ENCODE peak calls at places on chromosome 22, in five cellular contexts. J, F, L, K and H are unnamed samples.

GRCh38 chr22:47164514-47165337 is 402.3 kb downstream of the TBC1D22A start:
- DNase-seq in J (no peak), F (no peak), L (no peak), K (no peak), H (no peak)

GRCh38 chr22:34160117-34160758 is 240.0 kb upstream of the LARGE1 start:
- DNase-seq in J (no peak), F (no peak), L (no peak), K (no peak), H (no peak)

GRCh38 chr22:37803195-37803635 is 4.5 kb upstream of the GCAT start:
- DNase-seq in J (no peak), F (no peak), L (no peak), K (no peak), H (no peak)

GRCh38 chr22:38490915-38491314 is 15.2 kb downstream of the DDX17 start:
- DNase-seq in J (peak), F (peak), L (peak), K (no peak), H (peak)

GRCh38 chr22:23402275-23403151 is 177.6 kb downstream of the IGLL1 start:
- DNase-seq in J (peak), F (peak), L (no peak), K (peak), H (no peak)

GRCh38 chr22:49585695-49586243 is 241.9 kb downstream of the BRD1 start:
- DNase-seq in J (no peak), F (no peak), L (no peak), K (no peak), H (no peak)

GRCh38 chr22:37777122-37777687 is 30.5 kb upstream of the GCAT start:
- DNase-seq in J (peak), F (peak), L (no peak), K (no peak), H (peak)

GRCh38 chr22:28978158-28978557 is 83.5 kb downstream of the C22orf31 start:
- DNase-seq in J (peak), F (peak), L (peak), K (peak), H (no peak)

GRCh38 chr22:23678133-23678532 is 12.7 kb upstream of the RGL4 start:
- DNase-seq in J (no peak), F (no peak), L (no peak), K (no peak), H (no peak)

GRCh38 chr22:26597026-26597425 is 7.1 kb upstream of the TPST2 start:
- DNase-seq in J (no peak), F (no peak), L (no peak), K (no peak), H (no peak)

GRCh38 chr22:39185601-39186012 is 33.1 kb upstream of the CBX7 start:
- DNase-seq in J (no peak), F (no peak), L (peak), K (no peak), H (no peak)

GRCh38 chr22:34395370-34395769 is 475.1 kb upstream of the LARGE1 start:
- DNase-seq in J (no peak), F (no peak), L (no peak), K (no peak), H (no peak)

DNA sequence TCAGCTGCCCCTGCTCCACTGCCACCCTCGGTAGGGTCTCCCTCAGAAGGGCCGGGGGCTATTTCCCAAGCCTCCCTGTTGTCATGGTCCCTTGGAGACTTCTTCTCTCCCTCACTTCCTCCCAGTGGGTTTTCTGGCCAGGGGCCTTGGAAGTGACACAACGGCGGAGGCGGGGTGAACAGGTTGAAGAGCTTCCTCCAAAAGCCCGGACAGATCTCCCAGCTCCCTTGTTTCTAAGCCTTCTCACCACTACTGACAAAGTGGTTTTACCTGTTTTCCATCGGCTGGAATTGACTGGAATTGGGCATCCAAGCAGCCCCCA is 14.5 kb downstream of the MYH9 start:
- DNase-seq in J (no peak), F (no peak), L (peak), K (no peak), H (no peak)
- H3K4me3 ChIP-seq in J (no peak), F (no peak), L (peak), K (no peak), H (no peak)

GRCh38 chr22:19718255-19719054 is 4.2 kb downstream of the SEPTIN5 start:
- DNase-seq in J (no peak), F (no peak), L (no peak), K (no peak), H (no peak)
- TF ChIP-seq CTCF in J (no peak), F (no peak), L (peak), K (peak), H (no peak)

GRCh38 chr22:45155050-45155840 is 8.5 kb upstream of the NUP50 start:
- DNase-seq in J (no peak), F (peak), L (no peak), K (no peak), H (no peak)

GRCh38 chr22:45157907-45158306 is 5.8 kb upstream of the NUP50 start:
- DNase-seq in J (no peak), F (no peak), L (no peak), K (no peak), H (no peak)

GRCh38 chr22:45150139-45150538 is 13.6 kb upstream of the NUP50 start:
- DNase-seq in J (no peak), F (no peak), L (no peak), K (no peak), H (no peak)

GRCh38 chr22:45151503-45151902 is 12.2 kb upstream of the NUP50 start:
- DNase-seq in J (no peak), F (no peak), L (no peak), K (no peak), H (no peak)

GRCh38 chr22:45154383-45154782 is 9.3 kb upstream of the NUP50 start:
- DNase-seq in J (peak), F (no peak), L (no peak), K (no peak), H (no peak)
- H3K4me3 ChIP-seq in J (no peak), F (no peak), L (no peak), K (no peak), H (no peak)

DNA sequence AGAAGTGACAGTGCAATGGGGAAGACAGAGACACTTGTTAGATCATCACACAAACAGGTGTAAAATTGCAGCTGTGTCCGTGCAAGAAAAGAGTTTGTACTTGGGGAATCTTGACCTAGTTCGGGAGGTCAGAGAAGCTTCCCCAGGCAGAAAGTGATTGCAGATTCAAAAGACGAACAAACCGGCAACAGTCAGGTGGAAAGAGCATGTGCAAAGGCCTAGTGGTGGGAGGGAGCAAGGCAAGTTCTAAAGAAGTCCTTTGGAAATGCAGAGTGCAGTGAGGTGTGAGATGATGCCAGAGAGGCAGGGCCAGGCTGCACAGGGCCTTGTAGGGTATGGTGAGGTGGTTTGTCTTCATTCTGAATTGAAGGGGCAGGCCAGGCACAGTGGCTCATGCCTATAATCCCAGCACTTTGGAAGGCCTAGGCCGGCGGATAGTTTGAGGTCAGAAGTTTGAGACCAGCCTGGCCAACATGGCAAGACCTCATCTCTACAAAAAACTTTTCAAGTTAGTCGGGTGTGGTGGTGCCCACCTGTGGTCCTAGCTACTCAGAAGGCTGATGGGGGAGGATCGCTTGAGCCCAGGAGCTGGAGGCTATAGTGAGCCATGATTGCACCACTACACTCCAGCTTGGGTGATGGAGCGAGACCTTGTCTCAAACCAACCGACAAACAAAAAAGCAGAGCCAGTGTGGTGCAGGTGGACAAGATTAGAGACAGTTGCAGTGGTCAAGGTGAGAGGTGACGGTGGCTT is 1.9 kb upstream of the ESS2 start:
- DNase-seq in J (no peak), F (no peak), L (no peak), K (peak), H (no peak)
- TF ChIP-seq CTCF in J (no peak), F (no peak), L (no peak), K (no peak), H (no peak)